ENCODE peak calls at places on chromosome 4, in five cellular contexts. O is neuronal stem cell, F is mesenchymal stem cell, Q is trophoblast cell, S is H1. P is an unnamed sample. For H3K4me1, the result is how much of the 10 kb centered on the place peaks cover.

GRCh38 chr4:25441519-25442117 is 64.6 kb downstream of the ANAPC4 start:
- DNase-seq in O (peak), F (peak), Q (peak), S (peak), P (peak)

GRCh38 chr4:105092768-105093167 is 53.9 kb upstream of the TET2 start:
- DNase-seq in O (no peak), F (no peak), Q (no peak), S (no peak), P (no peak)

GRCh38 chr4:182307746-182308145 is 64.5 kb downstream of the TENM3 start:
- DNase-seq in O (no peak), F (peak), Q (no peak), S (no peak), P (no peak)

GRCh38 chr4:13215560-13215959 is 268.6 kb downstream of the RAB28 start:
- DNase-seq in O (no peak), F (no peak), Q (no peak), S (no peak), P (no peak)

GRCh38 chr4:64465263-64465662 is 56.0 kb upstream of the TECRL start:
- DNase-seq in O (no peak), F (no peak), Q (no peak), S (no peak), P (no peak)

GRCh38 chr4:26911254-26911653 is 50.6 kb downstream of the STIM2 start:
- DNase-seq in O (no peak), F (no peak), Q (no peak), S (no peak), P (no peak)

GRCh38 chr4:47031713-47032404 is 492 bp downstream of the GABRB1 start:
- DNase-seq in O (no peak), F (no peak), Q (no peak), S (no peak), P (no peak)

GRCh38 chr4:151266542-151266941 is 10.4 kb upstream of the PRSS48 start:
- DNase-seq in O (no peak), F (no peak), Q (peak), S (no peak), P (no peak)

GRCh38 chr4:16686195-16686594 is 212.2 kb downstream of the LDB2 start:
- DNase-seq in O (no peak), F (peak), Q (no peak), S (no peak), P (no peak)

GRCh38 chr4:142818476-142818875 is 27.6 kb downstream of the INPP4B start:
- DNase-seq in O (no peak), F (no peak), Q (no peak), S (no peak), P (no peak)

GRCh38 chr4:39591290-39591689 is 47.4 kb downstream of the SMIM14 start:
- DNase-seq in O (no peak), F (no peak), Q (no peak), S (no peak), P (no peak)

GRCh38 chr4:119804404-119804803 is 175.8 kb upstream of the PDE5A start:
- DNase-seq in O (no peak), F (no peak), Q (no peak), S (no peak), P (no peak)

GRCh38 chr4:39502034-39502658 is 25.1 kb downstream of the UGDH start:
- DNase-seq in O (no peak), F (peak), Q (no peak), S (no peak), P (no peak)

GRCh38 chr4:166527500-166527899 is 654.5 kb downstream of the TLL1 start:
- DNase-seq in O (no peak), F (no peak), Q (peak), S (no peak), P (peak)

GRCh38 chr4:27702710-27703431 is 842.2 kb downstream of the STIM2 start:
- DNase-seq in O (no peak), F (no peak), Q (no peak), S (peak), P (peak)

GRCh38 chr4:113114884-113115283 is 65.4 kb downstream of the ANK2 start:
- DNase-seq in O (no peak), F (no peak), Q (no peak), S (no peak), P (no peak)

GRCh38 chr4:13036841-13037240 is 447.3 kb downstream of the RAB28 start:
- DNase-seq in O (no peak), F (no peak), Q (no peak), S (no peak), P (no peak)

GRCh38 chr4:7330031-7330596 is 104.6 kb downstream of the PSAPL1 start:
- DNase-seq in O (no peak), F (no peak), Q (no peak), S (no peak), P (no peak)

GRCh38 chr4:5267418-5267817 is 216.1 kb downstream of the STK32B start:
- DNase-seq in O (no peak), F (peak), Q (no peak), S (no peak), P (no peak)

GRCh38 chr4:149987330-149987751 is 90.9 kb upstream of the DCLK2 start:
- DNase-seq in O (no peak), F (peak), Q (no peak), S (no peak), P (no peak)

GRCh38 chr4:146049802-146050201 is 111.2 kb upstream of the ZNF827 start:
- DNase-seq in O (no peak), F (no peak), Q (no peak), S (no peak), P (no peak)

GRCh38 chr4:113101669-113102068 is 52.2 kb downstream of the ANK2 start:
- DNase-seq in O (no peak), F (peak), Q (no peak), S (no peak), P (no peak)

GRCh38 chr4:102120846-102121245 is 224.4 kb downstream of the SLC39A8 start:
- DNase-seq in O (no peak), F (no peak), Q (no peak), S (no peak), P (no peak)

GRCh38 chr4:30181918-30182317 is 538.3 kb upstream of the PCDH7 start:
- DNase-seq in O (no peak), F (no peak), Q (no peak), S (no peak), P (no peak)

GRCh38 chr4:135492439-135492838 is 1290.8 kb upstream of the PABPC4L start:
- DNase-seq in O (no peak), F (no peak), Q (no peak), S (no peak), P (no peak)

GRCh38 chr4:8409271-8410065 is 31.1 kb downstream of the ACOX3 start:
- DNase-seq in O (no peak), F (no peak), Q (no peak), S (no peak), P (no peak)

GRCh38 chr4:13233755-13234154 is 250.4 kb downstream of the RAB28 start:
- DNase-seq in O (no peak), F (no peak), Q (no peak), S (no peak), P (no peak)

GRCh38 chr4:83074086-83074704 is 39.2 kb downstream of the COPS4 start:
- DNase-seq in O (peak), F (peak), Q (peak), S (no peak), P (peak)

GRCh38 chr4:107183155-107183774 is 147.2 kb upstream of the DKK2 start:
- DNase-seq in O (peak), F (peak), Q (peak), S (no peak), P (no peak)

GRCh38 chr4:24965627-24966026 is 52.8 kb upstream of the CCDC149 start:
- DNase-seq in O (peak), F (no peak), Q (peak), S (peak), P (peak)

GRCh38 chr4:118282692-118283091 is 70.1 kb downstream of the PRSS12 start:
- DNase-seq in O (no peak), F (no peak), Q (no peak), S (no peak), P (no peak)

GRCh38 chr4:18042754-18043153 is 21.2 kb upstream of the LCORL start:
- DNase-seq in O (no peak), F (no peak), Q (no peak), S (no peak), P (no peak)

GRCh38 chr4:173181769-173182374 is 13.3 kb downstream of the GALNT7 start:
- DNase-seq in O (no peak), F (peak), Q (no peak), S (no peak), P (no peak)

GRCh38 chr4:10565166-10565780 is 108.0 kb upstream of the ZNF518B start:
- DNase-seq in O (no peak), F (no peak), Q (no peak), S (no peak), P (no peak)

GRCh38 chr4:78070731-78071282 is 13.7 kb downstream of the FRAS1 start:
- DNase-seq in O (no peak), F (no peak), Q (no peak), S (no peak), P (no peak)

GRCh38 chr4:6275351-6275750 is 5.7 kb downstream of the WFS1 start:
- DNase-seq in O (no peak), F (no peak), Q (no peak), S (no peak), P (no peak)
- H3K4me1 ChIP-seq in O (under half), F (under half), Q (under half), S (under half), P (under half)

GRCh38 chr4:38015886-38016515 is 55.8 kb downstream of the PTTG2 start:
- DNase-seq in O (no peak), F (no peak), Q (peak), S (no peak), P (no peak)
- H3K27ac ChIP-seq in O (no peak), F (no peak), Q (peak), S (no peak), P (no peak)

GRCh38 chr4:87835732-87836131 is 3.0 kb downstream of the MEPE start:
- DNase-seq in O (no peak), F (no peak), Q (no peak), S (no peak), P (no peak)
- H2BK12ac ChIP-seq in O (no peak), F (no peak), Q (no peak), S (no peak), P (no peak)

GRCh38 chr4:141814499-141814898 is 178.1 kb downstream of the IL15 start:
- DNase-seq in O (no peak), F (no peak), Q (no peak), S (no peak), P (no peak)

GRCh38 chr4:141807501-141807900 is 171.1 kb downstream of the IL15 start:
- DNase-seq in O (no peak), F (no peak), Q (no peak), S (no peak), P (no peak)

GRCh38 chr4:141807073-141807472 is 170.7 kb downstream of the IL15 start:
- DNase-seq in O (no peak), F (peak), Q (no peak), S (no peak), P (no peak)

GRCh38 chr4:141810702-141811365 is 174.5 kb downstream of the IL15 start:
- DNase-seq in O (no peak), F (no peak), Q (no peak), S (no peak), P (no peak)

GRCh38 chr4:141810038-141810701 is 173.8 kb downstream of the IL15 start:
- DNase-seq in O (no peak), F (no peak), Q (no peak), S (no peak), P (no peak)
- H3K4me1 ChIP-seq in O (under half), F (under half), Q (under half), S (under half), P (under half)

GRCh38 chr4:153535735-153536494 is 69.8 kb downstream of the TMEM131L start:
- DNase-seq in O (no peak), F (peak), Q (no peak), S (peak), P (peak)

GRCh38 chr4:153533387-153533786 is 67.2 kb downstream of the TMEM131L start:
- DNase-seq in O (no peak), F (no peak), Q (no peak), S (no peak), P (no peak)

GRCh38 chr4:153537493-153537960 is 71.4 kb downstream of the TMEM131L start:
- DNase-seq in O (no peak), F (no peak), Q (peak), S (no peak), P (no peak)

GRCh38 chr4:153532636-153533035 is 66.5 kb downstream of the TMEM131L start:
- DNase-seq in O (no peak), F (no peak), Q (no peak), S (no peak), P (no peak)

GRCh38 chr4:153534792-153535629 is 68.9 kb downstream of the TMEM131L start:
- DNase-seq in O (no peak), F (no peak), Q (no peak), S (no peak), P (peak)
- H3K27ac ChIP-seq in O (no peak), F (no peak), Q (no peak), S (peak), P (peak)

GRCh38 chr4:185138161-185138560 is 4.9 kb upstream of the SLC25A4 start:
- DNase-seq in O (no peak), F (no peak), Q (no peak), S (no peak), P (no peak)

GRCh38 chr4:185137233-185137925 is 5.7 kb upstream of the SLC25A4 start:
- DNase-seq in O (no peak), F (no peak), Q (no peak), S (no peak), P (no peak)

GRCh38 chr4:185142563-185142910 is 529 bp upstream of the SLC25A4 start:
- DNase-seq in O (no peak), F (no peak), Q (no peak), S (no peak), P (no peak)

GRCh38 chr4:185141777-185142176 is 1.3 kb upstream of the SLC25A4 start:
- DNase-seq in O (no peak), F (no peak), Q (no peak), S (no peak), P (no peak)

GRCh38 chr4:185139736-185140135 is 3.3 kb upstream of the SLC25A4 start:
- DNase-seq in O (no peak), F (no peak), Q (no peak), S (no peak), P (no peak)
- H2BK12ac ChIP-seq in O (no peak), F (no peak), Q (no peak), S (no peak), P (no peak)